ENCODE peak calls at places on chromosomes 6 and 20, in nine cellular contexts. K is NAMALWA; Z is heart right ventricle; B is T-helper 1 cell; C is LHCN-M2; M is CD14-positive monocyte; F is stimulated activated CD8-positive, alpha-beta memory T cell treated with anti-CD3 and anti-CD28 coated beads, Interleukin-4, amount 100 ng/mL, for 24 hours; R is cardiac fibroblast; A is HFF-Myc. G is an unnamed sample.

GRCh38 chr6:45965787-45966186 is 49.9 kb downstream of the CLIC5 start:
- DNase-seq in R (peak), A (no peak), K (no peak), F (no peak), Z (no peak), C (peak), B (no peak), M (no peak), G (no peak)

GRCh38 chr20:34475979-34476736 is 40.1 kb upstream of the DYNLRB1 start:
- DNase-seq in K (peak), M (no peak), R (peak), Z (peak), C (peak), F (peak), B (no peak), A (no peak), G (no peak)

GRCh38 chr6:142300302-142300701 is 1.5 kb upstream of the ADGRG6 start:
- DNase-seq in A (no peak), K (no peak), F (no peak), R (peak), Z (no peak), M (no peak), B (no peak), C (peak), G (no peak)

GRCh38 chr6:106125925-106126435 is 39.8 kb downstream of the PRDM1 start:
- DNase-seq in F (no peak), M (peak), K (no peak), C (no peak), B (no peak), R (no peak), Z (no peak), A (no peak), G (no peak)

GRCh38 chr6:71509142-71509541 is 220.5 kb downstream of the OGFRL1 start:
- DNase-seq in K (no peak), M (no peak), C (peak), B (no peak), Z (no peak), F (no peak), R (peak), A (no peak), G (no peak)

GRCh38 chr20:37351689-37352610 is 6.0 kb downstream of the SRC start:
- DNase-seq in M (no peak), B (no peak), Z (no peak), K (no peak), F (no peak), R (no peak), A (no peak), C (no peak), G (no peak)

GRCh38 chr6:162190936-162191335 is 536.6 kb downstream of the PRKN start:
- DNase-seq in A (no peak), Z (no peak), C (no peak), R (no peak), B (no peak), F (no peak), M (no peak), K (no peak), G (no peak)

GRCh38 chr6:100465701-100466409 is 1.1 kb upstream of the SIM1 start:
- DNase-seq in K (no peak), A (no peak), F (no peak), Z (no peak), R (peak), C (no peak), M (no peak), B (no peak), G (no peak)

GRCh38 chr6:147868493-147869222 is 360.2 kb downstream of the SAMD5 start:
- DNase-seq in F (no peak), A (peak), M (no peak), C (peak), Z (no peak), R (no peak), K (no peak), B (no peak), G (no peak)

GRCh38 chr20:21183722-21184121 is 57.8 kb downstream of the KIZ start:
- DNase-seq in A (no peak), R (peak), M (no peak), F (no peak), C (peak), K (no peak), B (no peak), Z (no peak), G (no peak)

GRCh38 chr6:37916675-37917074 is 97.1 kb downstream of the ZFAND3 start:
- DNase-seq in F (no peak), C (no peak), A (no peak), K (no peak), R (no peak), M (no peak), B (no peak), Z (no peak), G (no peak)

GRCh38 chr6:111880181-111880944 is 7.1 kb upstream of the FYN start:
- DNase-seq in C (peak), A (no peak), M (no peak), Z (no peak), B (no peak), R (peak), K (peak), F (no peak), G (no peak)

GRCh38 chr6:161884782-161885181 is 610.9 kb upstream of the AGPAT4 start:
- DNase-seq in A (no peak), M (no peak), C (no peak), F (no peak), R (no peak), B (no peak), Z (no peak), K (no peak), G (no peak)

GRCh38 chr6:1662532-1662931 is 52.8 kb downstream of the FOXC1 start:
- DNase-seq in R (no peak), Z (no peak), F (no peak), B (no peak), M (no peak), A (no peak), K (no peak), C (no peak), G (no peak)

GRCh38 chr6:16752206-16752867 is 8.9 kb downstream of the ATXN1 start:
- DNase-seq in A (no peak), C (peak), B (no peak), Z (no peak), M (peak), F (no peak), K (no peak), R (peak), G (peak)

GRCh38 chr20:62938105-62938888 is at the start of gene GID8:
- DNase-seq in F (no peak), M (no peak), Z (peak), C (peak), R (peak), B (no peak), A (no peak), K (peak), G (no peak)

GRCh38 chr20:5735845-5736530 is 14.2 kb upstream of the SHLD1 start:
- DNase-seq in M (no peak), F (no peak), A (no peak), C (peak), R (no peak), K (no peak), Z (no peak), B (no peak), G (no peak)

GRCh38 chr6:43222418-43223059 is 6.7 kb downstream of the DNPH1 start:
- DNase-seq in Z (no peak), R (no peak), M (no peak), C (no peak), B (no peak), F (no peak), A (no peak), K (no peak), G (no peak)

GRCh38 chr6:8627085-8627861 is 191.9 kb upstream of the SLC35B3 start:
- DNase-seq in R (peak), F (no peak), A (no peak), K (no peak), M (no peak), Z (no peak), C (no peak), B (no peak), G (no peak)

GRCh38 chr6:75524322-75524972 is 30.8 kb upstream of the FILIP1 start:
- DNase-seq in R (peak), A (peak), K (no peak), C (peak), M (no peak), B (no peak), Z (no peak), F (no peak), G (no peak)

G was measured in SIG-M5.